ENCODE peak calls at places on chromosome 3, in seven cellular contexts. T is lower lobe of right lung; O is heart left ventricle; I is MG63; A is choroid plexus epithelial cell; J is CD8-positive, alpha-beta memory T cell; L is testis. D is an unnamed sample.

GRCh38 chr3:157626817-157627216 is 123.6 kb upstream of the VEPH1 start:
- DNase-seq in T (no peak), O (no peak), L (no peak), J (no peak), A (no peak), I (no peak), D (no peak)

GRCh38 chr3:184822654-184823053 is 10.7 kb downstream of the VPS8 start:
- DNase-seq in J (no peak), T (no peak), I (no peak), A (peak; percentile 34), L (no peak), O (no peak), D (no peak)

GRCh38 chr3:42500091-42500490 is 2.4 kb upstream of the VIPR1 start:
- DNase-seq in T (no peak), A (no peak), L (no peak), J (no peak), O (no peak), I (no peak), D (no peak)

GRCh38 chr3:122356402-122356801 is 26.6 kb downstream of the MIX23 start:
- DNase-seq in I (peak; percentile 21), J (no peak), T (no peak), L (peak; percentile 31), O (no peak), A (peak; percentile 63), D (peak; percentile 31)

GRCh38 chr3:32847520-32847919 is 29.7 kb downstream of the TRIM71 start:
- DNase-seq in I (no peak), J (no peak), O (no peak), L (no peak), T (no peak), A (no peak), D (no peak)

GRCh38 chr3:6504385-6504784 is 356.5 kb upstream of the GRM7 start:
- DNase-seq in I (no peak), T (no peak), J (no peak), O (no peak), L (no peak), A (no peak), D (no peak)

GRCh38 chr3:42535981-42536784 is 33.7 kb downstream of the VIPR1 start:
- DNase-seq in L (peak; percentile 74), A (peak; percentile 45), T (no peak), O (no peak), J (no peak), I (no peak), D (peak; percentile 52)

GRCh38 chr3:129077222-129077621 is 16.6 kb downstream of the GP9 start:
- DNase-seq in I (no peak), A (peak; percentile 52), O (no peak), L (no peak), J (no peak), T (no peak), D (peak; percentile 13)

GRCh38 chr3:44685128-44685800 is 27.2 kb upstream of the ZNF502 start:
- DNase-seq in T (peak; percentile 86), I (peak; percentile 26), O (peak; percentile 88), J (peak; percentile 6), L (peak; percentile 92), A (peak; percentile 91), D (peak; percentile 89)

GRCh38 chr3:175432338-175433025 is 573.3 kb downstream of the NAALADL2 start:
- DNase-seq in L (no peak), J (no peak), T (no peak), O (no peak), I (no peak), A (peak; percentile 35), D (peak; percentile 57)

GRCh38 chr3:174955513-174956001 is 96.4 kb downstream of the NAALADL2 start:
- DNase-seq in J (no peak), L (no peak), A (peak; percentile 65), O (no peak), T (no peak), I (peak; percentile 64), D (peak; percentile 48)

GRCh38 chr3:132730891-132731580 is 8.8 kb upstream of the NPHP3 start:
- DNase-seq in I (no peak), O (no peak), J (no peak), A (peak; percentile 79), T (no peak), L (no peak), D (peak; percentile 76)

GRCh38 chr3:160474416-160474838 is 24.8 kb upstream of the TRIM59 start:
- DNase-seq in I (no peak), T (no peak), J (no peak), O (no peak), A (peak; percentile 84), L (no peak), D (no peak)

GRCh38 chr3:37862712-37863551 is 1.3 kb downstream of the CTDSPL start:
- DNase-seq in J (no peak), O (no peak), I (no peak), A (peak; percentile 66), L (peak; percentile 65), T (no peak), D (peak; percentile 53)

GRCh38 chr3:54720604-54721003 is 207.3 kb downstream of the LRTM1 start:
- DNase-seq in A (no peak), J (no peak), T (no peak), L (no peak), O (no peak), I (no peak), D (no peak)

GRCh38 chr3:46517016-46517770 is 19.4 kb downstream of the RTP3 start:
- DNase-seq in T (no peak), L (no peak), A (peak; percentile 84), J (no peak), O (no peak), I (peak; percentile 45), D (peak; percentile 73)

GRCh38 chr3:106566277-106566676 is 697.5 kb upstream of the CBLB start:
- DNase-seq in T (no peak), O (no peak), A (peak; percentile 41), J (no peak), I (no peak), L (no peak), D (no peak)

GRCh38 chr3:189304465-189305341 is 132.9 kb downstream of the TPRG1 start:
- DNase-seq in A (peak; percentile 17), L (no peak), O (no peak), J (no peak), T (peak; percentile 63), I (peak; percentile 82), D (no peak)

GRCh38 chr3:189303584-189303983 is 131.8 kb downstream of the TPRG1 start:
- DNase-seq in J (no peak), I (no peak), L (no peak), T (no peak), A (no peak), O (no peak), D (no peak)

GRCh38 chr3:21457084-21457483 is 293.9 kb downstream of the ZNF385D start:
- DNase-seq in T (no peak), I (no peak), O (no peak), L (no peak), A (no peak), J (no peak), D (no peak)

GRCh38 chr3:183895296-183895695 is 10.6 kb upstream of the PARL start:
- DNase-seq in I (no peak), A (peak; percentile 79), J (no peak), O (no peak), T (no peak), L (peak; percentile 37), D (peak; percentile 71)

GRCh38 chr3:127486337-127486944 is 104.1 kb downstream of the TPRA1 start:
- DNase-seq in L (no peak), I (no peak), O (no peak), T (no peak), A (no peak), J (no peak), D (no peak)
- H3K4me3 ChIP-seq in L (no peak overlapping the region), I (no peak overlapping the region), O (no peak overlapping the region), T (no peak overlapping the region), A (no peak overlapping the region), J (no peak overlapping the region), D (no peak overlapping the region)

GRCh38 chr3:52299247-52299657 is 11.6 kb downstream of the GLYCTK start:
- DNase-seq in A (no peak), L (no peak), O (peak; percentile 47), T (no peak), I (no peak), J (no peak), D (no peak)
- H3K4me3 ChIP-seq in A (no peak overlapping the region), L (no peak overlapping the region), O (no peak overlapping the region), T (no peak overlapping the region), I (no peak overlapping the region), J (no peak overlapping the region), D (no peak overlapping the region)

GRCh38 chr3:13543251-13543650 is 5.7 kb upstream of the FBLN2 start:
- DNase-seq in J (no peak), I (peak; percentile 93), L (peak; percentile 59), T (no peak), O (peak; percentile 72), A (peak; percentile 90), D (peak; percentile 94)
- H3K4me3 ChIP-seq in J (no peak overlapping the region), I (no peak overlapping the region), L (no peak overlapping the region), T (no peak overlapping the region), O (no peak overlapping the region), A (no peak overlapping the region), D (no peak overlapping the region)

GRCh38 chr3:147404800-147405551 is 1.4 kb downstream of the ZIC4 start:
- DNase-seq in J (no peak), T (no peak), I (no peak), A (peak; percentile 40), O (no peak), L (no peak), D (no peak)
- H3K4me3 ChIP-seq in J (no peak overlapping the region), T (no peak overlapping the region), I (no peak overlapping the region), A (peak overlapping the region; percentile 14), O (no peak overlapping the region), L (no peak overlapping the region), D (no peak overlapping the region)

GRCh38 chr3:59839283-59839682 is 789.5 kb upstream of the CFAP20DC start:
- DNase-seq in A (peak; percentile 80), J (no peak), I (no peak), L (no peak), O (no peak), T (no peak), D (peak; percentile 58)
- H3K4me3 ChIP-seq in A (no peak overlapping the region), J (no peak overlapping the region), I (no peak overlapping the region), L (no peak overlapping the region), O (no peak overlapping the region), T (no peak overlapping the region), D (no peak overlapping the region)

GRCh38 chr3:125609384-125609783 is 14.1 kb upstream of the OSBPL11 start:
- DNase-seq in T (no peak), J (no peak), A (no peak), L (no peak), I (no peak), O (no peak), D (no peak)

GRCh38 chr3:125602752-125603649 is 7.7 kb upstream of the OSBPL11 start:
- DNase-seq in T (no peak), J (no peak), L (peak; percentile 84), I (peak; percentile 72), A (peak; percentile 46), O (no peak), D (peak; percentile 90)

GRCh38 chr3:125608419-125608818 is 13.1 kb upstream of the OSBPL11 start:
- DNase-seq in A (no peak), I (no peak), L (no peak), O (no peak), T (no peak), J (no peak), D (no peak)

GRCh38 chr3:125605771-125606170 is 10.5 kb upstream of the OSBPL11 start:
- DNase-seq in I (no peak), L (no peak), T (no peak), A (no peak), O (no peak), J (no peak), D (no peak)

DNA sequence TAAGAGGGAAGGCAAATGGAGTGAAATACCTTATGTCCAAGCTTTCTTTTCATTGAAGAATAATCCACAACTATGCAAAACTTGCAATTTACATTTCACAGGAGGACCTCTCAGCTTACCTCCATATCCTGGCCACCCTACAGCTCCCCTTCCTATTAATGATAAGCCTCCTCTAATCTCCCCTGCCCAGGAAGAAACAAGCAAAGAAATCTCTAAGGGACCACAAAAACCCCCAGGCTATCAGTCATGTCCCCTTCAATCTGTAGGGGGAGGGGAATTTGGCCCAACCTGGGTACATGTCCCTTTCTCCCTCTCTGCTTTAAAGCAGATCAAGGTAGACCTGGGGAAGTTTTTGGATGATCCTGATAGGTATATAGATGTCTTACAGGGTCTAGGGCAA is 11.0 kb upstream of the OSBPL11 start:
- DNase-seq in T (no peak), O (no peak), J (no peak), A (no peak), L (no peak), I (no peak), D (no peak)
- H3K4me3 ChIP-seq in T (no peak overlapping the region), O (no peak overlapping the region), J (no peak overlapping the region), A (no peak overlapping the region), L (no peak overlapping the region), I (no peak overlapping the region), D (no peak overlapping the region)

D was measured in fibroblast of pulmonary artery.